ENCODE peak calls at places on chromosome 19, in ten cellular contexts. G is COLO829; P is activated T-helper 1 cell treated with anti-CD3 and anti-CD28 coated beads, Interleukin-12 subunit alpha, Interleukin-12 subunit beta, Interleukin-2, Interleukin-4 antibody, amounts not matched to agents 30 ng/mL and 10 ng/mL and 1 ng/mL, durations not matched to agents 14 hours and 24 hours and 36 hours; J is central memory CD8-positive, alpha-beta T cell; L is GF-D8; V is activated CD8-positive, alpha-beta T cell treated with anti-CD3 and anti-CD28 coated beads for 36 hours; F is NCI-H526; M is smooth muscle cell of the brain vasculature; C is dorsolateral prefrontal cortex; W is upper lobe of right lung. O is an unnamed sample.

GRCh38 chr19:40613669-40614594 is 12.8 kb downstream of the LTBP4 start:
- DNase-seq in W (peak; percentile 92), L (no peak), F (peak; percentile 62), P (peak; percentile 82), M (peak; percentile 66), G (peak; percentile 72), C (no peak), V (peak; percentile 93), J (peak; percentile 78), O (no peak)

GRCh38 chr19:4278010-4278409 is 1.1 kb upstream of the SHD start:
- DNase-seq in M (no peak), C (no peak), J (no peak), G (no peak), F (no peak), V (no peak), P (no peak), W (no peak), L (no peak), O (no peak)

GRCh38 chr19:30253581-30253996 is 118.6 kb upstream of the ZNF536 start:
- DNase-seq in J (no peak), C (peak; percentile 47), F (no peak), M (no peak), G (peak; percentile 40), W (no peak), L (no peak), P (no peak), V (no peak), O (no peak)

GRCh38 chr19:58492265-58492664 is 16.1 kb downstream of the ZNF446 start:
- DNase-seq in G (peak; percentile 89), M (no peak), F (no peak), J (no peak), C (no peak), V (no peak), P (no peak), L (no peak), W (no peak), O (no peak)

GRCh38 chr19:15374796-15375440 is 4.7 kb downstream of the AKAP8 start:
- DNase-seq in C (no peak), F (no peak), P (no peak), M (no peak), L (no peak), W (no peak), J (no peak), G (no peak), V (no peak), O (no peak)

GRCh38 chr19:2546128-2547032 is 70.5 kb downstream of the GADD45B start:
- DNase-seq in C (peak; percentile 92), F (no peak), V (no peak), J (no peak), W (peak; percentile 94), G (no peak), P (no peak), M (no peak), L (peak; percentile 54), O (peak; percentile 93)

GRCh38 chr19:17160908-17161307 is 54.2 kb upstream of the USE1 start:
- DNase-seq in M (no peak), W (no peak), G (no peak), J (peak; percentile 31), L (no peak), F (no peak), V (peak; percentile 22), C (no peak), P (no peak), O (no peak)

GRCh38 chr19:4578552-4579248 is 19.2 kb upstream of the SEMA6B start:
- DNase-seq in W (no peak), P (no peak), G (no peak), V (no peak), J (no peak), F (no peak), C (no peak), L (no peak), M (no peak), O (peak; percentile 86)

GRCh38 chr19:46265217-46265828 is 31.5 kb upstream of the HIF3A start:
- DNase-seq in W (no peak), L (peak; percentile 28), G (peak; percentile 78), J (peak; percentile 69), P (peak; percentile 61), F (peak; percentile 60), M (peak; percentile 56), V (peak; percentile 84), C (peak; percentile 48), O (no peak)

GRCh38 chr19:32543107-32543900 is 37.7 kb upstream of the PDCD5 start:
- DNase-seq in V (no peak), C (no peak), P (no peak), M (no peak), G (no peak), F (no peak), J (no peak), L (no peak), W (no peak), O (no peak)

GRCh38 chr19:8576273-8576993 is 809 bp downstream of the MYO1F start:
- DNase-seq in C (no peak), W (no peak), P (no peak), V (peak; percentile 47), F (no peak), L (peak; percentile 77), M (no peak), G (no peak), J (no peak), O (no peak)

GRCh38 chr19:21423057-21424041 is 26.4 kb downstream of the ZNF493 start:
- DNase-seq in F (no peak), J (no peak), L (no peak), V (no peak), M (no peak), C (no peak), G (no peak), W (no peak), P (no peak), O (no peak)

GRCh38 chr19:32458500-32459123 is 53.0 kb downstream of the DPY19L3 start:
- DNase-seq in P (no peak), V (no peak), M (no peak), W (no peak), F (no peak), G (no peak), J (no peak), C (no peak), L (no peak), O (no peak)

GRCh38 chr19:4742717-4743646 is 19.3 kb upstream of the DPP9 start:
- DNase-seq in W (no peak), P (no peak), J (no peak), V (no peak), F (no peak), G (no peak), M (no peak), C (no peak), L (no peak), O (no peak)

GRCh38 chr19:55251296-55252081 is 7.3 kb downstream of the PPP6R1 start:
- DNase-seq in V (peak; percentile 74), G (no peak), J (no peak), F (no peak), W (no peak), M (no peak), C (no peak), P (peak; percentile 28), L (no peak), O (no peak)

GRCh38 chr19:10535613-10536012 is 8.1 kb upstream of the ATG4D start:
- DNase-seq in J (no peak), W (no peak), V (no peak), L (no peak), F (no peak), M (no peak), P (no peak), C (no peak), G (no peak), O (no peak)

GRCh38 chr19:42246143-42246868 is 3.9 kb upstream of the GSK3A start:
- DNase-seq in W (peak; percentile 76), J (no peak), M (no peak), C (peak; percentile 89), P (no peak), G (peak; percentile 64), V (peak; percentile 38), L (no peak), F (peak; percentile 41), O (no peak)

GRCh38 chr19:23002690-23003422 is at the start of gene ZNF728:
- DNase-seq in J (no peak), M (no peak), L (no peak), V (peak; percentile 4), C (peak; percentile 23), F (no peak), G (no peak), P (no peak), W (peak; percentile 61), O (no peak)

GRCh38 chr19:27793128-27793643 is 1419.8 kb downstream of the UQCRFS1 start:
- DNase-seq in L (peak; percentile 87), M (no peak), C (peak; percentile 57), J (peak; percentile 20), G (peak; percentile 85), V (peak; percentile 87), F (peak; percentile 91), P (peak; percentile 68), W (peak; percentile 87), O (no peak)

GRCh38 chr19:8697671-8698432 is 743 bp downstream of the ACTL9 start:
- DNase-seq in M (no peak), G (no peak), L (no peak), C (no peak), J (no peak), V (peak; percentile 41), W (no peak), F (no peak), P (no peak), O (no peak)

GRCh38 chr19:40506099-40506498 is 39.3 kb downstream of the SPTBN4 start:
- DNase-seq in L (no peak), C (no peak), P (no peak), G (no peak), F (no peak), J (no peak), W (no peak), V (no peak), M (no peak), O (no peak)

GRCh38 chr19:36847968-36848367 is 2.7 kb upstream of the ZNF345 start:
- DNase-seq in W (no peak), G (no peak), C (no peak), L (no peak), F (no peak), P (no peak), J (no peak), V (no peak), M (no peak), O (no peak)

GRCh38 chr19:55231391-55232283 is 3.1 kb upstream of the TMEM86B start:
- DNase-seq in L (no peak), F (no peak), J (no peak), C (no peak), P (no peak), G (no peak), V (no peak), M (no peak), W (no peak), O (peak; percentile 89)

GRCh38 chr19:8487137-8487851 is 15.1 kb downstream of the PRAM1 start:
- DNase-seq in F (no peak), V (peak; percentile 81), P (peak; percentile 21), J (peak; percentile 46), G (no peak), M (no peak), C (peak; percentile 34), L (peak; percentile 99), W (peak; percentile 83), O (peak; percentile 67)

GRCh38 chr19:7920520-7921301 is 573 bp downstream of the SNAPC2 start:
- DNase-seq in G (peak; percentile 95), M (peak; percentile 94), C (peak; percentile 100), J (peak; percentile 93), W (peak; percentile 100), P (peak; percentile 92), F (peak; percentile 79), V (peak; percentile 100), L (peak; percentile 80), O (peak; percentile 98)

GRCh38 chr19:6126335-6126974 is 9.0 kb upstream of the ACSBG2 start:
- DNase-seq in F (peak; percentile 44), W (no peak), L (peak; percentile 55), J (no peak), V (no peak), P (no peak), M (no peak), C (no peak), G (peak; percentile 71), O (no peak)

GRCh38 chr19:4061178-4061682 is 5.5 kb downstream of the ZBTB7A start:
- DNase-seq in V (peak; percentile 57), J (no peak), C (no peak), W (peak; percentile 94), G (no peak), P (no peak), F (no peak), L (peak; percentile 23), M (no peak), O (no peak)

GRCh38 chr19:4089400-4089908 is 22.8 kb upstream of the ZBTB7A start:
- DNase-seq in L (peak; percentile 80), F (no peak), C (no peak), G (no peak), V (peak; percentile 88), M (no peak), P (peak; percentile 69), W (peak; percentile 85), J (peak; percentile 49), O (no peak)

O was measured in chondrocyte.